ENCODE peak calls at places on chromosome 6, in four cellular contexts. N, C, E and W are unnamed samples.

GRCh38 chr6:11732036-11732545 is 46.5 kb downstream of the ADTRP start:
- DNase-seq in N (peak), C (no peak), E (no peak), W (no peak)

GRCh38 chr6:133114973-133115372 is 126.2 kb upstream of the EYA4 start:
- DNase-seq in N (no peak), C (no peak), E (no peak), W (no peak)

GRCh38 chr6:72522735-72523141 is 99.1 kb upstream of the KCNQ5 start:
- DNase-seq in N (no peak), C (peak), E (peak), W (peak)

GRCh38 chr6:10418361-10418861 is 3.5 kb upstream of the TFAP2A start:
- DNase-seq in N (no peak), C (no peak), E (no peak), W (no peak)

GRCh38 chr6:138007014-138007472 is 100.2 kb downstream of the PERP start:
- DNase-seq in N (no peak), C (peak), E (peak), W (peak)

GRCh38 chr6:43669922-43670622 is 17.5 kb downstream of the MRPS18A start:
- DNase-seq in N (no peak), C (no peak), E (peak), W (no peak)

GRCh38 chr6:53752856-53753255 is 41.9 kb upstream of the LRRC1 start:
- DNase-seq in N (no peak), C (no peak), E (no peak), W (no peak)

GRCh38 chr6:166310634-166311033 is 2.4 kb upstream of the PRR18 start:
- DNase-seq in N (no peak), C (no peak), E (no peak), W (no peak)

GRCh38 chr6:34352305-34352937 is 40.0 kb downstream of the NUDT3 start:
- DNase-seq in N (no peak), C (no peak), E (no peak), W (no peak)

GRCh38 chr6:36360241-36361054 is 23.8 kb upstream of the BNIP5 start:
- DNase-seq in N (no peak), C (peak), E (peak), W (peak)

GRCh38 chr6:5994999-5995698 is 11.6 kb downstream of the NRN1 start:
- DNase-seq in N (no peak), C (no peak), E (no peak), W (no peak)

GRCh38 chr6:5132741-5133140 is 47.6 kb downstream of the PPP1R3G start:
- DNase-seq in N (peak), C (no peak), E (no peak), W (no peak)

GRCh38 chr6:170083236-170084051 is 207.4 kb downstream of the DLL1 start:
- DNase-seq in N (no peak), C (no peak), E (no peak), W (no peak)

GRCh38 chr6:136696783-136697364 is 95.4 kb downstream of the MAP3K5 start:
- DNase-seq in N (no peak), C (no peak), E (no peak), W (no peak)

GRCh38 chr6:163443985-163444553 is 29.6 kb downstream of the QKI start:
- DNase-seq in N (no peak), C (peak), E (peak), W (peak)

GRCh38 chr6:149755300-149756260 is 6.0 kb downstream of the PCMT1 start:
- DNase-seq in N (no peak), C (no peak), E (no peak), W (no peak)

GRCh38 chr6:17714177-17714576 is 7.5 kb upstream of the NUP153 start:
- DNase-seq in N (no peak), C (peak), E (no peak), W (no peak)

GRCh38 chr6:167824591-167825041 is 2.1 kb upstream of the AFDN start:
- DNase-seq in N (no peak), C (no peak), E (peak), W (no peak)

GRCh38 chr6:40755046-40755681 is 168.0 kb upstream of the LRFN2 start:
- DNase-seq in N (no peak), C (no peak), E (no peak), W (no peak)

GRCh38 chr6:129105035-129105434 is 222.1 kb downstream of the LAMA2 start:
- DNase-seq in N (no peak), C (no peak), E (no peak), W (peak)

GRCh38 chr6:157228421-157229218 is 94.7 kb downstream of the TMEM242 start:
- DNase-seq in N (no peak), C (no peak), E (peak), W (no peak)

GRCh38 chr6:42168650-42169049 is 4.5 kb upstream of the GUCA1A start:
- DNase-seq in N (no peak), C (no peak), E (no peak), W (no peak)

GRCh38 chr6:2244261-2245102 is 923 bp downstream of the GMDS start:
- DNase-seq in N (no peak), C (peak), E (no peak), W (no peak)

GRCh38 chr6:37490466-37491015 is 9.2 kb downstream of the CCDC167 start:
- DNase-seq in N (no peak), C (no peak), E (no peak), W (no peak)

GRCh38 chr6:149264629-149265028 is 52.9 kb upstream of the TAB2 start:
- DNase-seq in N (no peak), C (peak), E (no peak), W (no peak)

GRCh38 chr6:2611092-2611491 is 139.6 kb downstream of the MYLK4 start:
- DNase-seq in N (no peak), C (no peak), E (no peak), W (no peak)

GRCh38 chr6:157980288-157981131 is 1.2 kb upstream of the SYNJ2 start:
- DNase-seq in N (no peak), C (peak), E (no peak), W (no peak)

GRCh38 chr6:96940322-96940721 is 15.8 kb downstream of the KLHL32 start:
- DNase-seq in N (no peak), C (no peak), E (no peak), W (no peak)
- TF ChIP-seq FOXM1 in N (no peak), C (no peak), E (no peak), W (no peak)

GRCh38 chr6:20569000-20569610 is 34.8 kb downstream of the CDKAL1 start:
- DNase-seq in N (no peak), C (no peak), E (no peak), W (no peak)
- TF ChIP-seq SP1 in N (no peak), C (no peak), E (no peak), W (no peak)

DNA sequence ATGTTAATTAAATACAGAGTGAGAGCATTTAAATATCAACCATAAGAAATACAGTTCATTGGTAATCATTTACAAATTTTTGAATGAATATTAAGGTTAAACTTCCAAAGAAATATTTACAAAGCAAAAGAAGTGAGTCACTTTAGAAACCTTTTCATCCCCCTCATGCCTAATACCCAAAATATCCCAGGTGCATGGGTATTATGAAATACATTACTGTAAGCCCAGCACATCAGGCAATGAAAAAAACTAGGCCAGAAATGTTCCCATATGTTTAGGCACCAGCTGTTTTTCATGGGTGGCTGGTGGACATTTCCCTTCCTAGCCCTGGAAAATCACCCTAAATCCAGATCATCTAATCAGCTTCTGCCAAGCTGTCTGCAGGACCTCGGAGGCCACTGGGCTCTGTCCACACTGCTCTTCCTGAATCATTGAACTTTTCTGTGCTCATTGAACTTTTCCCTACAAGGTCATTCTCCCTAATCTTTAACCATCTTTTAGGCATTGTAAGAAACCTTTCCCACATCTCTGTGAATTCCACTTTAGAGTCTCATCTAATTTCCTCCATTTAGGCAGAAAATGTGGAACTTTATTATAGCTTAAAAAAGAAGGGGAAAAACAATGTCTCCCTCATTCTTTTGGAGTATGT is 145.3 kb upstream of the STXBP5 start:
- DNase-seq in N (no peak), C (no peak), E (no peak), W (no peak)
- TF ChIP-seq FOXM1 in N (no peak), C (no peak), E (no peak), W (no peak)

GRCh38 chr6:84953401-84953800 is 189.0 kb upstream of the TBX18 start:
- DNase-seq in N (no peak), C (no peak), E (no peak), W (no peak)
- TF ChIP-seq SP1 in N (no peak), C (no peak), E (no peak), W (no peak)

GRCh38 chr6:103210686-103211085 is 1649.0 kb downstream of the HACE1 start:
- DNase-seq in N (no peak), C (no peak), E (no peak), W (no peak)
- TF ChIP-seq FOXM1 in N (no peak), C (no peak), E (no peak), W (no peak)

DNA sequence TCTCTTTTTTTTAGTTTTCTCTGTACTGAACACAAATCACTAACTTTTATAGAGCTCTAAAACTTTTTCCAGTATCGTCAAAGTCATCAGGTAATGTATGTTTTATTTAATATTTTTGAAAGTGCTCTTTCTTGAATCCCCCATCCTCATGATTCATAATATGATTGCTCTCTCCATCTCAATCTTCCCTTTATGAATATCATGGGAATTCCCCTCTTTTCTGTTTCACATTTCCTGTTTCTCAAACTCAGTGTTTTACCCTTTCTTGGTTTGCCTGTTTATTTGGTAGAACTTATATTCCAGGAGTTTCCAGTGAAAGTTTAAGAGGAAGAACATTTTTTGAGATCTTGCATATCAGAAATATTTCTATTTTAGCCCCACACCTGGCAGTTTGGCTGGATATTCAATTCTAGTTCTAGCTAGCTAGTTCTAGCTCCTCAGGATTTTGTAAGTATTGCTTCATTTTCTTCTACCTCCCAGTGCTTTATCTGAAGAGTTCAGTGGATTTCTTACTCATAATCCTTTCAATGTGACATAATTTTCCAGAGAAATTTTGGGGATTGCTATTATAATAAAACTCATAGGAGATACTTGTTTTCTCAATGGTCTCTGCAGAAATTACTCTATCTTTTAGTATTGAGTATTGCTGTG is 6.1 kb upstream of the C6orf58 start:
- DNase-seq in N (no peak), C (no peak), E (no peak), W (no peak)
- TF ChIP-seq SP1 in N (no peak), C (no peak), E (no peak), W (no peak)

GRCh38 chr6:117191448-117191847 is 73.9 kb upstream of the VGLL2 start:
- DNase-seq in N (no peak), C (no peak), E (no peak), W (no peak)
- TF ChIP-seq FOXM1 in N (no peak), C (no peak), E (no peak), W (no peak)